ENCODE peak calls at places on chromosomes 2 and 18, in eight cellular contexts. One of them, this sample, is unnamed.

GRCh38 chr18:45806226-45806625 is 19.2 kb upstream of the SIGLEC15 start:
- DNase-seq in endodermal cell: no peak
- DNase-seq in DMS79: no peak
- DNase-seq in upper lobe of right lung: no peak
- DNase-seq in activated CD8-positive, alpha-beta memory T cell treated with anti-CD3 and anti-CD28 coated beads for 48 hours: no peak
- DNase-seq in AML-193: no peak
- DNase-seq in NCI-H1694 treated with DMSO at 0.1 percent for 48 hours: no peak
- DNase-seq in G401: no peak
- DNase-seq in this sample: no peak

GRCh38 chr2:11985817-11986566 is 239.6 kb downstream of the LPIN1 start:
- DNase-seq in endodermal cell: no peak
- DNase-seq in DMS79: no peak
- DNase-seq in upper lobe of right lung: no peak
- DNase-seq in activated CD8-positive, alpha-beta memory T cell treated with anti-CD3 and anti-CD28 coated beads for 48 hours: no peak
- DNase-seq in AML-193: no peak
- DNase-seq in NCI-H1694 treated with DMSO at 0.1 percent for 48 hours: no peak
- DNase-seq in G401: no peak
- DNase-seq in this sample: no peak

GRCh38 chr2:8892149-8892548 is 54.7 kb upstream of the KIDINS220 start:
- DNase-seq in endodermal cell: no peak
- DNase-seq in DMS79: no peak
- DNase-seq in upper lobe of right lung: no peak
- DNase-seq in activated CD8-positive, alpha-beta memory T cell treated with anti-CD3 and anti-CD28 coated beads for 48 hours: no peak
- DNase-seq in AML-193: no peak
- DNase-seq in NCI-H1694 treated with DMSO at 0.1 percent for 48 hours: no peak
- DNase-seq in G401: no peak
- DNase-seq in this sample: no peak

GRCh38 chr2:110755494-110756078 is 23.2 kb downstream of the ACOXL start:
- DNase-seq in endodermal cell: no peak
- DNase-seq in DMS79: no peak
- DNase-seq in upper lobe of right lung: no peak
- DNase-seq in activated CD8-positive, alpha-beta memory T cell treated with anti-CD3 and anti-CD28 coated beads for 48 hours: no peak
- DNase-seq in AML-193: peak; percentile 26
- DNase-seq in NCI-H1694 treated with DMSO at 0.1 percent for 48 hours: peak; percentile 29
- DNase-seq in G401: peak; percentile 4
- DNase-seq in this sample: no peak

GRCh38 chr2:40130251-40130994 is 321.5 kb downstream of the SLC8A1 start:
- DNase-seq in endodermal cell: no peak
- DNase-seq in DMS79: no peak
- DNase-seq in upper lobe of right lung: no peak
- DNase-seq in activated CD8-positive, alpha-beta memory T cell treated with anti-CD3 and anti-CD28 coated beads for 48 hours: no peak
- DNase-seq in AML-193: no peak
- DNase-seq in NCI-H1694 treated with DMSO at 0.1 percent for 48 hours: no peak
- DNase-seq in G401: no peak
- DNase-seq in this sample: no peak

GRCh38 chr2:67309281-67309680 is 87.9 kb upstream of the ETAA1 start:
- DNase-seq in endodermal cell: no peak
- DNase-seq in DMS79: no peak
- DNase-seq in upper lobe of right lung: no peak
- DNase-seq in activated CD8-positive, alpha-beta memory T cell treated with anti-CD3 and anti-CD28 coated beads for 48 hours: no peak
- DNase-seq in AML-193: no peak
- DNase-seq in NCI-H1694 treated with DMSO at 0.1 percent for 48 hours: no peak
- DNase-seq in G401: no peak
- DNase-seq in this sample: no peak

GRCh38 chr18:48488388-48488850 is 50.4 kb upstream of the CTIF start:
- DNase-seq in endodermal cell: peak; percentile 79
- DNase-seq in DMS79: no peak
- DNase-seq in upper lobe of right lung: peak; percentile 73
- DNase-seq in activated CD8-positive, alpha-beta memory T cell treated with anti-CD3 and anti-CD28 coated beads for 48 hours: no peak
- DNase-seq in AML-193: no peak
- DNase-seq in NCI-H1694 treated with DMSO at 0.1 percent for 48 hours: no peak
- DNase-seq in G401: no peak
- DNase-seq in this sample: peak; percentile 78

GRCh38 chr2:46438794-46439193 is 40.6 kb upstream of the TMEM247 start:
- DNase-seq in endodermal cell: no peak
- DNase-seq in DMS79: no peak
- DNase-seq in upper lobe of right lung: no peak
- DNase-seq in activated CD8-positive, alpha-beta memory T cell treated with anti-CD3 and anti-CD28 coated beads for 48 hours: no peak
- DNase-seq in AML-193: peak; percentile 21
- DNase-seq in NCI-H1694 treated with DMSO at 0.1 percent for 48 hours: no peak
- DNase-seq in G401: no peak
- DNase-seq in this sample: no peak

GRCh38 chr18:61946449-61946848 is 53.6 kb upstream of the RNF152 start:
- DNase-seq in endodermal cell: no peak
- DNase-seq in DMS79: no peak
- DNase-seq in upper lobe of right lung: no peak
- DNase-seq in activated CD8-positive, alpha-beta memory T cell treated with anti-CD3 and anti-CD28 coated beads for 48 hours: no peak
- DNase-seq in AML-193: no peak
- DNase-seq in NCI-H1694 treated with DMSO at 0.1 percent for 48 hours: no peak
- DNase-seq in G401: no peak
- DNase-seq in this sample: no peak

GRCh38 chr2:159004849-159005248 is 36.4 kb downstream of the TANC1 start:
- DNase-seq in endodermal cell: no peak
- DNase-seq in DMS79: no peak
- DNase-seq in upper lobe of right lung: no peak
- DNase-seq in activated CD8-positive, alpha-beta memory T cell treated with anti-CD3 and anti-CD28 coated beads for 48 hours: no peak
- DNase-seq in AML-193: no peak
- DNase-seq in NCI-H1694 treated with DMSO at 0.1 percent for 48 hours: no peak
- DNase-seq in G401: no peak
- DNase-seq in this sample: no peak

GRCh38 chr2:43531251-43531650 is 64.6 kb downstream of the THADA start:
- DNase-seq in endodermal cell: no peak
- DNase-seq in DMS79: no peak
- DNase-seq in upper lobe of right lung: no peak
- DNase-seq in activated CD8-positive, alpha-beta memory T cell treated with anti-CD3 and anti-CD28 coated beads for 48 hours: no peak
- DNase-seq in AML-193: no peak
- DNase-seq in NCI-H1694 treated with DMSO at 0.1 percent for 48 hours: no peak
- DNase-seq in G401: no peak
- DNase-seq in this sample: no peak

GRCh38 chr2:217666338-217666737 is 336.5 kb downstream of the TNS1 start:
- DNase-seq in endodermal cell: no peak
- DNase-seq in DMS79: no peak
- DNase-seq in upper lobe of right lung: no peak
- DNase-seq in activated CD8-positive, alpha-beta memory T cell treated with anti-CD3 and anti-CD28 coated beads for 48 hours: no peak
- DNase-seq in AML-193: no peak
- DNase-seq in NCI-H1694 treated with DMSO at 0.1 percent for 48 hours: no peak
- DNase-seq in G401: no peak
- DNase-seq in this sample: no peak

GRCh38 chr2:181570059-181570458 is 86.8 kb downstream of the CERKL start:
- DNase-seq in endodermal cell: no peak
- DNase-seq in DMS79: no peak
- DNase-seq in upper lobe of right lung: no peak
- DNase-seq in activated CD8-positive, alpha-beta memory T cell treated with anti-CD3 and anti-CD28 coated beads for 48 hours: no peak
- DNase-seq in AML-193: no peak
- DNase-seq in NCI-H1694 treated with DMSO at 0.1 percent for 48 hours: no peak
- DNase-seq in G401: no peak
- DNase-seq in this sample: no peak

GRCh38 chr2:222655406-222655747 is 515 bp downstream of the FARSB start:
- DNase-seq in endodermal cell: no peak
- DNase-seq in DMS79: peak; percentile 51
- DNase-seq in upper lobe of right lung: no peak
- DNase-seq in activated CD8-positive, alpha-beta memory T cell treated with anti-CD3 and anti-CD28 coated beads for 48 hours: no peak
- DNase-seq in AML-193: peak; percentile 58
- DNase-seq in NCI-H1694 treated with DMSO at 0.1 percent for 48 hours: peak; percentile 67
- DNase-seq in G401: no peak
- DNase-seq in this sample: no peak

GRCh38 chr2:20074001-20074648 is 22.7 kb upstream of the LAPTM4A start:
- DNase-seq in endodermal cell: no peak
- DNase-seq in DMS79: peak; percentile 13
- DNase-seq in upper lobe of right lung: no peak
- DNase-seq in activated CD8-positive, alpha-beta memory T cell treated with anti-CD3 and anti-CD28 coated beads for 48 hours: no peak
- DNase-seq in AML-193: no peak
- DNase-seq in NCI-H1694 treated with DMSO at 0.1 percent for 48 hours: no peak
- DNase-seq in G401: no peak
- DNase-seq in this sample: no peak

GRCh38 chr2:60515751-60516226 is 37.7 kb downstream of the BCL11A start:
- DNase-seq in endodermal cell: no peak
- DNase-seq in DMS79: no peak
- DNase-seq in upper lobe of right lung: no peak
- DNase-seq in activated CD8-positive, alpha-beta memory T cell treated with anti-CD3 and anti-CD28 coated beads for 48 hours: no peak
- DNase-seq in AML-193: no peak
- DNase-seq in NCI-H1694 treated with DMSO at 0.1 percent for 48 hours: no peak
- DNase-seq in G401: no peak
- DNase-seq in this sample: no peak

GRCh38 chr2:14677039-14677438 is 44.5 kb downstream of the LRATD1 start:
- DNase-seq in endodermal cell: no peak
- DNase-seq in DMS79: no peak
- DNase-seq in upper lobe of right lung: no peak
- DNase-seq in activated CD8-positive, alpha-beta memory T cell treated with anti-CD3 and anti-CD28 coated beads for 48 hours: no peak
- DNase-seq in AML-193: no peak
- DNase-seq in NCI-H1694 treated with DMSO at 0.1 percent for 48 hours: no peak
- DNase-seq in G401: no peak
- DNase-seq in this sample: no peak

GRCh38 chr18:8468911-8469310 is 140.3 kb upstream of the RAB12 start:
- DNase-seq in endodermal cell: no peak
- DNase-seq in DMS79: no peak
- DNase-seq in upper lobe of right lung: no peak
- DNase-seq in activated CD8-positive, alpha-beta memory T cell treated with anti-CD3 and anti-CD28 coated beads for 48 hours: no peak
- DNase-seq in AML-193: no peak
- DNase-seq in NCI-H1694 treated with DMSO at 0.1 percent for 48 hours: peak; percentile 58
- DNase-seq in G401: peak; percentile 23
- DNase-seq in this sample: peak; percentile 88

GRCh38 chr18:49619792-49620191 is 57.9 kb downstream of the LIPG start:
- DNase-seq in endodermal cell: peak; percentile 57
- DNase-seq in DMS79: no peak
- DNase-seq in upper lobe of right lung: no peak
- DNase-seq in activated CD8-positive, alpha-beta memory T cell treated with anti-CD3 and anti-CD28 coated beads for 48 hours: no peak
- DNase-seq in AML-193: no peak
- DNase-seq in NCI-H1694 treated with DMSO at 0.1 percent for 48 hours: no peak
- DNase-seq in G401: no peak
- DNase-seq in this sample: peak; percentile 55

GRCh38 chr2:107622741-107623310 is 203.9 kb upstream of the RGPD4 start:
- DNase-seq in endodermal cell: no peak
- DNase-seq in DMS79: no peak
- DNase-seq in upper lobe of right lung: no peak
- DNase-seq in activated CD8-positive, alpha-beta memory T cell treated with anti-CD3 and anti-CD28 coated beads for 48 hours: no peak
- DNase-seq in AML-193: no peak
- DNase-seq in NCI-H1694 treated with DMSO at 0.1 percent for 48 hours: no peak
- DNase-seq in G401: no peak
- DNase-seq in this sample: no peak

GRCh38 chr2:196279496-196279895 is 108.1 kb upstream of the STK17B start:
- DNase-seq in endodermal cell: no peak
- DNase-seq in DMS79: no peak
- DNase-seq in upper lobe of right lung: no peak
- DNase-seq in activated CD8-positive, alpha-beta memory T cell treated with anti-CD3 and anti-CD28 coated beads for 48 hours: no peak
- DNase-seq in AML-193: no peak
- DNase-seq in NCI-H1694 treated with DMSO at 0.1 percent for 48 hours: no peak
- DNase-seq in G401: no peak
- DNase-seq in this sample: no peak

GRCh38 chr18:69127844-69128486 is 272.7 kb upstream of the DOK6 start:
- DNase-seq in endodermal cell: no peak
- DNase-seq in DMS79: no peak
- DNase-seq in upper lobe of right lung: no peak
- DNase-seq in activated CD8-positive, alpha-beta memory T cell treated with anti-CD3 and anti-CD28 coated beads for 48 hours: no peak
- DNase-seq in AML-193: no peak
- DNase-seq in NCI-H1694 treated with DMSO at 0.1 percent for 48 hours: no peak
- DNase-seq in G401: no peak
- DNase-seq in this sample: no peak

GRCh38 chr2:181615086-181615635 is 41.7 kb downstream of the CERKL start:
- DNase-seq in endodermal cell: no peak
- DNase-seq in DMS79: no peak
- DNase-seq in upper lobe of right lung: no peak
- DNase-seq in activated CD8-positive, alpha-beta memory T cell treated with anti-CD3 and anti-CD28 coated beads for 48 hours: no peak
- DNase-seq in AML-193: no peak
- DNase-seq in NCI-H1694 treated with DMSO at 0.1 percent for 48 hours: peak; percentile 96
- DNase-seq in G401: peak; percentile 80
- DNase-seq in this sample: no peak

GRCh38 chr2:62286089-62286785 is 90.3 kb downstream of the B3GNT2 start:
- DNase-seq in endodermal cell: no peak
- DNase-seq in DMS79: no peak
- DNase-seq in upper lobe of right lung: no peak
- DNase-seq in activated CD8-positive, alpha-beta memory T cell treated with anti-CD3 and anti-CD28 coated beads for 48 hours: no peak
- DNase-seq in AML-193: no peak
- DNase-seq in NCI-H1694 treated with DMSO at 0.1 percent for 48 hours: no peak
- DNase-seq in G401: no peak
- DNase-seq in this sample: no peak

GRCh38 chr2:11944311-11944710 is 197.9 kb downstream of the LPIN1 start:
- DNase-seq in endodermal cell: no peak
- DNase-seq in DMS79: no peak
- DNase-seq in upper lobe of right lung: no peak
- DNase-seq in activated CD8-positive, alpha-beta memory T cell treated with anti-CD3 and anti-CD28 coated beads for 48 hours: no peak
- DNase-seq in AML-193: no peak
- DNase-seq in NCI-H1694 treated with DMSO at 0.1 percent for 48 hours: no peak
- DNase-seq in G401: no peak
- DNase-seq in this sample: no peak

GRCh38 chr2:8058652-8059051 is 623.2 kb upstream of the ID2 start:
- DNase-seq in endodermal cell: no peak
- DNase-seq in DMS79: no peak
- DNase-seq in upper lobe of right lung: no peak
- DNase-seq in activated CD8-positive, alpha-beta memory T cell treated with anti-CD3 and anti-CD28 coated beads for 48 hours: no peak
- DNase-seq in AML-193: peak; percentile 82
- DNase-seq in NCI-H1694 treated with DMSO at 0.1 percent for 48 hours: no peak
- DNase-seq in G401: no peak
- DNase-seq in this sample: no peak

GRCh38 chr2:144082777-144083176 is 437.1 kb downstream of the ZEB2 start:
- DNase-seq in endodermal cell: no peak
- DNase-seq in DMS79: no peak
- DNase-seq in upper lobe of right lung: no peak
- DNase-seq in activated CD8-positive, alpha-beta memory T cell treated with anti-CD3 and anti-CD28 coated beads for 48 hours: no peak
- DNase-seq in AML-193: no peak
- DNase-seq in NCI-H1694 treated with DMSO at 0.1 percent for 48 hours: no peak
- DNase-seq in G401: no peak
- DNase-seq in this sample: no peak

GRCh38 chr18:50089702-50090101 is 105.2 kb downstream of the MYO5B start:
- DNase-seq in endodermal cell: peak; percentile 37
- DNase-seq in DMS79: no peak
- DNase-seq in upper lobe of right lung: no peak
- DNase-seq in activated CD8-positive, alpha-beta memory T cell treated with anti-CD3 and anti-CD28 coated beads for 48 hours: no peak
- DNase-seq in AML-193: no peak
- DNase-seq in NCI-H1694 treated with DMSO at 0.1 percent for 48 hours: no peak
- DNase-seq in G401: no peak
- DNase-seq in this sample: no peak

GRCh38 chr2:29006092-29006985 is 25.2 kb downstream of the TOGARAM2 start:
- DNase-seq in endodermal cell: no peak
- DNase-seq in DMS79: no peak
- DNase-seq in upper lobe of right lung: no peak
- DNase-seq in activated CD8-positive, alpha-beta memory T cell treated with anti-CD3 and anti-CD28 coated beads for 48 hours: no peak
- DNase-seq in AML-193: no peak
- DNase-seq in NCI-H1694 treated with DMSO at 0.1 percent for 48 hours: no peak
- DNase-seq in G401: no peak
- DNase-seq in this sample: no peak

GRCh38 chr2:155310589-155310988 is 612.1 kb downstream of the KCNJ3 start:
- DNase-seq in endodermal cell: no peak
- DNase-seq in DMS79: no peak
- DNase-seq in upper lobe of right lung: no peak
- DNase-seq in activated CD8-positive, alpha-beta memory T cell treated with anti-CD3 and anti-CD28 coated beads for 48 hours: no peak
- DNase-seq in AML-193: peak; percentile 42
- DNase-seq in NCI-H1694 treated with DMSO at 0.1 percent for 48 hours: peak; percentile 68
- DNase-seq in G401: peak; percentile 37
- DNase-seq in this sample: peak; percentile 16

GRCh38 chr2:10016001-10016801 is 27.1 kb upstream of the KLF11 start:
- DNase-seq in endodermal cell: no peak
- DNase-seq in DMS79: no peak
- DNase-seq in upper lobe of right lung: no peak
- DNase-seq in activated CD8-positive, alpha-beta memory T cell treated with anti-CD3 and anti-CD28 coated beads for 48 hours: no peak
- DNase-seq in AML-193: no peak
- DNase-seq in NCI-H1694 treated with DMSO at 0.1 percent for 48 hours: no peak
- DNase-seq in G401: no peak
- DNase-seq in this sample: no peak

GRCh38 chr2:26706616-26707473 is 14.3 kb downstream of the KCNK3 start:
- DNase-seq in endodermal cell: peak; percentile 73
- DNase-seq in DMS79: no peak
- DNase-seq in upper lobe of right lung: no peak
- DNase-seq in activated CD8-positive, alpha-beta memory T cell treated with anti-CD3 and anti-CD28 coated beads for 48 hours: no peak
- DNase-seq in AML-193: no peak
- DNase-seq in NCI-H1694 treated with DMSO at 0.1 percent for 48 hours: no peak
- DNase-seq in G401: peak; percentile 63
- DNase-seq in this sample: no peak

GRCh38 chr2:113298176-113298575 is 19.5 kb upstream of the PAX8 start:
- DNase-seq in endodermal cell: no peak
- DNase-seq in DMS79: no peak
- DNase-seq in upper lobe of right lung: no peak
- DNase-seq in activated CD8-positive, alpha-beta memory T cell treated with anti-CD3 and anti-CD28 coated beads for 48 hours: no peak
- DNase-seq in AML-193: no peak
- DNase-seq in NCI-H1694 treated with DMSO at 0.1 percent for 48 hours: no peak
- DNase-seq in G401: no peak
- DNase-seq in this sample: no peak

This sample was measured in foreskin melanocyte.